ENCODE peak calls at places on chromosomes 16 and 17, in eight cellular contexts. R is activated CD8-positive, alpha-beta T cell treated with anti-CD3 and anti-CD28 coated beads for 36 hours; S is activated CD8-positive, alpha-beta memory T cell treated with anti-CD3 and anti-CD28 coated beads, Interleukin-2, amount 50 U/mL, for 48 hours; N is LHCN-M2; M is MG63; T is CD8-positive, alpha-beta memory T cell; O is T-cell; L is heart left ventricle. X is an unnamed sample.

GRCh38 chr17:73770115-73770848 is 126.0 kb upstream of the SDK2 start:
- DNase-seq in O (no peak), S (no peak), R (no peak), T (no peak), M (peak), L (peak), N (no peak), X (peak)

GRCh38 chr17:82235775-82236141 is 6.9 kb downstream of the SLC16A3 start:
- DNase-seq in N (no peak), S (no peak), T (no peak), M (no peak), L (no peak), R (no peak), O (no peak), X (no peak)

GRCh38 chr16:29811896-29812665 is at the start of gene PRRT2:
- DNase-seq in N (peak), M (peak), O (no peak), R (peak), L (peak), S (peak), T (peak), X (peak)

GRCh38 chr16:20409398-20410152 is at the start of gene ACSM5:
- DNase-seq in M (peak), S (no peak), O (no peak), T (no peak), N (peak), L (peak), R (no peak), X (peak)

GRCh38 chr16:56632160-56632847 is at the start of gene MT1M:
- DNase-seq in N (peak), S (no peak), M (peak), O (no peak), R (no peak), T (no peak), L (peak), X (peak)

GRCh38 chr16:81946206-81946605 is 65.1 kb downstream of the SDR42E1 start:
- DNase-seq in R (no peak), N (peak), T (no peak), S (no peak), M (no peak), L (no peak), O (no peak), X (no peak)

GRCh38 chr16:11636172-11636721 is 32.0 kb upstream of the SNN start:
- DNase-seq in L (no peak), R (no peak), T (no peak), O (no peak), S (no peak), N (no peak), M (no peak), X (no peak)

GRCh38 chr16:67269766-67270165 is 9.6 kb upstream of the PLEKHG4 start:
- DNase-seq in N (no peak), R (no peak), S (no peak), L (no peak), T (peak), O (no peak), M (peak), X (no peak)

GRCh38 chr17:76866774-76867577 is 1.2 kb upstream of the MGAT5B start:
- DNase-seq in M (peak), R (no peak), N (no peak), T (no peak), L (no peak), O (no peak), S (no peak), X (no peak)

GRCh38 chr17:50062323-50063243 is 6.7 kb downstream of the ITGA3 start:
- DNase-seq in R (no peak), L (peak), O (no peak), T (peak), S (no peak), M (peak), N (peak), X (no peak)

GRCh38 chr17:32269377-32269776 is 3.7 kb downstream of the RHBDL3 start:
- DNase-seq in O (no peak), M (peak), T (no peak), N (peak), S (no peak), R (no peak), L (peak), X (no peak)

GRCh38 chr17:76135810-76136188 is 5.2 kb downstream of the FOXJ1 start:
- DNase-seq in S (no peak), N (no peak), M (no peak), O (no peak), L (peak), R (no peak), T (no peak), X (no peak)

GRCh38 chr17:60817187-60817586 is 139.5 kb downstream of the BCAS3 start:
- DNase-seq in T (no peak), S (no peak), O (no peak), L (no peak), R (no peak), M (no peak), N (peak), X (no peak)

GRCh38 chr16:76518791-76519190 is 241.6 kb downstream of the CNTNAP4 start:
- DNase-seq in M (no peak), L (no peak), S (no peak), R (no peak), N (no peak), T (no peak), O (no peak), X (no peak)

GRCh38 chr17:80738406-80738805 is 193.8 kb downstream of the RPTOR start:
- DNase-seq in R (no peak), S (no peak), N (no peak), T (no peak), M (no peak), L (no peak), O (no peak), X (no peak)

GRCh38 chr16:85262558-85263196 is 150.4 kb upstream of the CIBAR2 start:
- DNase-seq in O (no peak), T (no peak), S (no peak), M (no peak), R (no peak), L (no peak), N (no peak), X (no peak)

GRCh38 chr17:79789943-79790804 is 6.7 kb downstream of the CBX8 start:
- DNase-seq in O (no peak), S (no peak), R (no peak), M (peak), L (peak), N (no peak), T (peak), X (no peak)

GRCh38 chr17:77882481-77883212 is 75.9 kb upstream of the TNRC6C start:
- DNase-seq in M (no peak), S (peak), T (peak), R (peak), O (peak), L (peak), N (no peak), X (peak)

GRCh38 chr17:72516772-72517399 is 396.1 kb downstream of the SOX9 start:
- DNase-seq in M (no peak), R (no peak), L (peak), T (no peak), O (no peak), S (no peak), N (no peak), X (peak)

GRCh38 chr17:41416478-41416877 is 7.9 kb downstream of the KRT37 start:
- DNase-seq in R (no peak), L (no peak), S (no peak), O (no peak), N (no peak), M (no peak), T (no peak), X (no peak)

GRCh38 chr17:76411247-76411646 is 26.8 kb downstream of the SPHK1 start:
- DNase-seq in T (no peak), L (no peak), M (no peak), R (no peak), S (no peak), O (no peak), N (no peak), X (no peak)

GRCh38 chr17:37642706-37643105 is 540 bp downstream of the DDX52 start:
- DNase-seq in R (peak), M (no peak), L (no peak), O (no peak), N (peak), T (no peak), S (no peak), X (no peak)

GRCh38 chr17:61250335-61250890 is 149.2 kb upstream of the TBX2 start:
- DNase-seq in L (no peak), O (no peak), M (no peak), N (peak), S (no peak), T (no peak), R (no peak), X (no peak)

GRCh38 chr16:77965346-77965745 is 57.0 kb upstream of the CLEC3A start:
- DNase-seq in O (no peak), M (no peak), R (no peak), N (no peak), L (peak), S (no peak), T (no peak), X (no peak)

GRCh38 chr16:58057126-58057525 is 31.6 kb downstream of the MMP15 start:
- DNase-seq in N (no peak), T (no peak), S (no peak), R (no peak), M (no peak), L (no peak), O (no peak), X (no peak)

GRCh38 chr16:2748757-2749455 is 3.5 kb upstream of the SRRM2 start:
- DNase-seq in R (no peak), L (no peak), N (no peak), S (no peak), T (no peak), O (no peak), M (no peak), X (no peak)

GRCh38 chr16:28543072-28543471 is 4.3 kb upstream of the NUPR1 start:
- DNase-seq in R (no peak), S (no peak), M (no peak), T (peak), N (no peak), L (no peak), O (no peak), X (no peak)

GRCh38 chr17:28745052-28745776 is 1.4 kb downstream of the TRAF4 start:
- DNase-seq in L (no peak), S (no peak), R (peak), O (no peak), T (no peak), N (no peak), M (peak), X (peak)

GRCh38 chr17:79702071-79702470 is 28.7 kb upstream of the ENPP7 start:
- DNase-seq in S (no peak), T (no peak), M (no peak), L (no peak), N (no peak), O (no peak), R (peak), X (no peak)

GRCh38 chr17:21510686-21511367 is 134.7 kb downstream of the KCNJ12 start:
- DNase-seq in O (no peak), T (no peak), N (no peak), R (no peak), M (no peak), S (no peak), L (no peak), X (no peak)

GRCh38 chr17:11031787-11032186 is 193.9 kb upstream of the PIRT start:
- DNase-seq in S (no peak), L (no peak), M (no peak), T (no peak), N (no peak), R (no peak), O (no peak), X (no peak)

GRCh38 chr16:1333149-1333812 is at the start of gene BAIAP3:
- DNase-seq in M (no peak), L (peak), O (no peak), R (peak), T (peak), N (no peak), S (peak), X (no peak)

GRCh38 chr16:69089091-69089912 is 16.2 kb upstream of the HAS3 start:
- DNase-seq in M (no peak), O (no peak), N (no peak), R (peak), S (peak), L (no peak), T (no peak), X (no peak)

GRCh38 chr16:55073830-55074229 is 143.2 kb downstream of the IRX5 start:
- DNase-seq in S (no peak), O (no peak), L (no peak), T (no peak), M (no peak), R (no peak), N (no peak), X (no peak)

X was measured in sciatic nerve.